ENCODE peak calls at places on chromosomes 12 and 14, in seven cellular contexts. Y is glutamatergic neuron, V is Peyer's patch, R is stomach, D is neural progenitor cell, U is astrocyte of the spinal cord, F is GM10248. C is an unnamed sample.

GRCh38 chr14:75711134-75711795 is 50.2 kb downstream of the TTLL5 start:
- DNase-seq in Y (peak; percentile 39), V (no peak), R (peak; percentile 40), D (peak; percentile 59), U (peak; percentile 77), F (peak; percentile 29), C (peak; percentile 25)

GRCh38 chr14:54572316-54572715 is 5.4 kb downstream of the SAMD4A start:
- DNase-seq in Y (no peak), V (no peak), R (no peak), D (peak; percentile 65), U (no peak), F (no peak), C (no peak)

GRCh38 chr12:65106948-65107347 is 14.2 kb downstream of the WIF1 start:
- DNase-seq in Y (no peak), V (no peak), R (no peak), D (no peak), U (peak; percentile 9), F (peak; percentile 13), C (no peak)

GRCh38 chr14:55746533-55746932 is 166.5 kb downstream of the KTN1 start:
- DNase-seq in Y (no peak), V (no peak), R (no peak), D (no peak), U (peak; percentile 31), F (no peak), C (no peak)

GRCh38 chr14:74577948-74578275 is 34.1 kb downstream of the LTBP2 start:
- DNase-seq in Y (no peak), V (no peak), R (no peak), D (no peak), U (no peak), F (no peak), C (no peak)

GRCh38 chr12:105740970-105741725 is 397.6 kb downstream of the NUAK1 start:
- DNase-seq in Y (no peak), V (no peak), R (no peak), D (no peak), U (peak; percentile 35), F (no peak), C (no peak)

GRCh38 chr14:106141242-106142220 is 615.1 kb downstream of the TMEM121 start:
- DNase-seq in Y (no peak), V (no peak), R (no peak), D (no peak), U (no peak), F (peak; percentile 8), C (no peak)

GRCh38 chr12:117343296-117343695 is 18.1 kb downstream of the NOS1 start:
- DNase-seq in Y (no peak), V (no peak), R (no peak), D (no peak), U (no peak), F (no peak), C (no peak)

GRCh38 chr12:119157528-119157927 is 21.2 kb upstream of the HSPB8 start:
- DNase-seq in Y (no peak), V (no peak), R (no peak), D (no peak), U (no peak), F (no peak), C (no peak)

GRCh38 chr12:46372131-46372851 is at the start of gene SLC38A2:
- DNase-seq in Y (peak; percentile 68), V (peak; percentile 99), R (peak; percentile 99), D (peak; percentile 95), U (peak; percentile 95), F (peak; percentile 97), C (peak; percentile 65)

GRCh38 chr12:124862768-124863408 is 776 bp downstream of the SCARB1 start:
- DNase-seq in Y (no peak), V (peak; percentile 48), R (no peak), D (peak; percentile 56), U (no peak), F (peak; percentile 53), C (no peak)

GRCh38 chr14:96538663-96539317 is 36.6 kb downstream of the PAPOLA start:
- DNase-seq in Y (no peak), V (no peak), R (no peak), D (no peak), U (no peak), F (no peak), C (no peak)

GRCh38 chr14:85532981-85533820 is 3.3 kb downstream of the FLRT2 start:
- DNase-seq in Y (peak; percentile 76), V (no peak), R (peak; percentile 31), D (peak; percentile 88), U (peak; percentile 81), F (no peak), C (peak; percentile 69)

GRCh38 chr12:77488041-77488620 is 342.6 kb upstream of the NAV3 start:
- DNase-seq in Y (no peak), V (no peak), R (no peak), D (no peak), U (peak; percentile 66), F (no peak), C (no peak)

GRCh38 chr14:69481815-69482568 is 2.5 kb upstream of the PLEKHD1 start:
- DNase-seq in Y (no peak), V (no peak), R (no peak), D (no peak), U (no peak), F (peak; percentile 76), C (no peak)

GRCh38 chr14:89325959-89326358 is 91.1 kb downstream of the FOXN3 start:
- DNase-seq in Y (no peak), V (no peak), R (no peak), D (no peak), U (no peak), F (no peak), C (no peak)

GRCh38 chr12:32486158-32486557 is 86.8 kb downstream of the FGD4 start:
- DNase-seq in Y (no peak), V (no peak), R (no peak), D (no peak), U (no peak), F (no peak), C (no peak)

GRCh38 chr12:108308432-108308831 is 30.7 kb downstream of the CMKLR1 start:
- DNase-seq in Y (no peak), V (no peak), R (no peak), D (no peak), U (peak; percentile 68), F (no peak), C (no peak)

GRCh38 chr14:104676694-104677505 is 12.5 kb upstream of the INF2 start:
- DNase-seq in Y (peak; percentile 57), V (peak; percentile 50), R (no peak), D (peak; percentile 56), U (no peak), F (peak; percentile 77), C (peak; percentile 55)

GRCh38 chr12:107374136-107374535 is 280.8 kb upstream of the CRY1 start:
- DNase-seq in Y (no peak), V (no peak), R (no peak), D (no peak), U (no peak), F (no peak), C (no peak)

GRCh38 chr14:97196336-97196735 is 399.2 kb downstream of the VRK1 start:
- DNase-seq in Y (no peak), V (no peak), R (no peak), D (no peak), U (no peak), F (no peak), C (no peak)

GRCh38 chr12:113198286-113198685 is 12.8 kb downstream of the RITA1 start:
- DNase-seq in Y (no peak), V (no peak), R (no peak), D (no peak), U (peak; percentile 23), F (no peak), C (no peak)

GRCh38 chr14:94349276-94349675 is 26.1 kb upstream of the SERPINA6 start:
- DNase-seq in Y (no peak), V (no peak), R (no peak), D (no peak), U (no peak), F (no peak), C (no peak)

DNA sequence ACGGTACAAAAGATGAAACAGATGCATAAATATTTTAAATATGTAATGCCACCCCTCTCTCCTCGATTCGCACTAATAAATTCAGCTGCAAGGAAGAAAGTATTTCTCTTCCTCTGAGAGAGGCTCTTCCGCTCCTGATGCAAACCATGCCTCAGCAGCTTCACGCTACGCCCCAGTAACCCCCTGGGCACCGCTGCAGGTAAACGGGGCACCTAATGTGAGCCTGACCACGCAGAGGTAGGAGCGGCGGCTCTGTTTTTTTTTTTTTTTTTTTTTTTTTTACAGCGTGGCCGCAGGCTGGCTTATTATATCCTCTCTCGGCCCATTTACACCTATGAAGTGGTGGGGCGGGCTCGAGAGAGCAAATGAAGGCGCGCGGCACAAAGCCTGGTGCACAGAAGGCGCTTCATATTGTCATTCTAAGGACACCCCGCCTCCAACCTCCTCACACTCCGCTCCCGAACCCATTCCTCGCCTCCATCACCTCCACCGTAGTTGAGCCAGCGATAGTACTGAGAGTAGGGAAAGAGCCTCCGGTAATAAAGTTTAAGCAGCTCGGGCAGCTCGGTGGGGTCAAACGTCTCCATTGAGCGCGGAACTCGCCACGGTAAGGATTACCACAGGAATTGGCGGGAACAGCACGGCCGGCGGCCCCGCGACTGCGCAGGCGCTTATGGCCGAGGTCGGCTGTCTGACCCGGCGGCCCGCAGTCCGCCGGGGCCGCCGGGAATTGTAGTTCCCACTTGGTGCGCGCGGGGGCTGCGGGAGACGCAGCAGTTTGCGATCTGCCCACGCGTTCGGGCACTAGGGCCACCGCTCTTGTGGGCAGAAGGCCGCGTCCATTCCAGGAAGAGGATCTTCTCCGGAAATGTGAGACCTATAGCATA is at the start of gene PRIM1:
- DNase-seq in Y (peak; percentile 93), V (peak; percentile 82), R (peak; percentile 86), D (peak; percentile 95), U (peak; percentile 77), F (peak; percentile 94), C (peak; percentile 92)
- TF ChIP-seq CTCF in Y (peak; percentile 69), V (peak; percentile 48), R (peak; percentile 50), D (no peak), U (no peak), F (no peak), C (no peak)

DNA sequence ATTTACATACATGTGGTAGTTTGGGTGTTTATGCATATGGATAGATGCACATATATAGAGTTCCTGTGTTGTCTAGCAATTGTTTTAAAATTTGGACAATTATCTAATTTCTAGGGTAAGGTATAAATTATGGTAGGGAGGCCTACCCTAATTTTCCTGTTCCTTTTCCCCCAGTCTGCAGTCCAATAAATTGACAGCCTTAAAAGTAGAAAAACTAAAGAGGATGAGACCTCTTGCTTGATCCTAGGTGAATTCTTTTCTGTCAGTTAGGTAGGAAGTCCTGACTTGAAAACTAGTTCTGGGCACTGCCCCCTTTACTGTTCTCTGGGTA is 2.1 kb upstream of the CDKN1B start:
- DNase-seq in Y (no peak), V (no peak), R (no peak), D (no peak), U (no peak), F (no peak), C (no peak)
- TF ChIP-seq CTCF in Y (no peak), V (no peak), R (no peak), D (no peak), U (no peak), F (no peak), C (no peak)

GRCh38 chr12:54658306-54659264 is 10.4 kb upstream of the DCD start:
- DNase-seq in Y (peak; percentile 69), V (no peak), R (peak; percentile 72), D (peak; percentile 73), U (no peak), F (peak; percentile 75), C (peak; percentile 67)
- TF ChIP-seq CTCF in Y (peak; percentile 50), V (no peak), R (peak; percentile 40), D (peak; percentile 71), U (peak; percentile 55), F (peak; percentile 77), C (peak; percentile 66)

GRCh38 chr14:76773188-76773885 is 12.1 kb downstream of the VASH1 start:
- DNase-seq in Y (no peak), V (peak; percentile 20), R (no peak), D (no peak), U (peak; percentile 83), F (no peak), C (no peak)
- TF ChIP-seq CTCF in Y (no peak), V (no peak), R (no peak), D (no peak), U (peak; percentile 12), F (no peak), C (no peak)

GRCh38 chr14:36975834-36976233 is 196.6 kb downstream of the SLC25A21 start:
- DNase-seq in Y (no peak), V (no peak), R (no peak), D (no peak), U (no peak), F (no peak), C (no peak)
- TF ChIP-seq CTCF in Y (no peak), V (no peak), R (no peak), D (no peak), U (no peak), F (no peak), C (no peak)